ENCODE peak calls at places on chromosomes 16 and 17, in six cellular contexts. I is activated T-cell treated with anti-CD3 and anti-CD28 coated beads, Interleukin-2, amount 50 U/mL, for 48 hours; G is AG04450; Z is fibroblast of the conjunctiva; L is NT2/D1; Q is NCI-H1105. M is an unnamed sample.

GRCh38 chr17:41521574-41522261 is 3.0 kb upstream of the KRT15 start:
- DNase-seq in Z (peak), G (peak), L (no peak), Q (no peak), I (no peak), M (no peak)

GRCh38 chr17:46977348-46977747 is 1.7 kb downstream of the RPRML start:
- DNase-seq in I (no peak), G (no peak), Q (peak), L (peak), Z (no peak), M (peak)

GRCh38 chr17:76202516-76202915 is 37.8 kb downstream of the RNF157 start:
- DNase-seq in G (no peak), I (no peak), Z (no peak), Q (no peak), L (no peak), M (no peak)

GRCh38 chr17:80422981-80423380 is 8.0 kb downstream of the ENDOV start:
- DNase-seq in Q (no peak), I (no peak), G (no peak), L (no peak), Z (no peak), M (no peak)

GRCh38 chr17:45101883-45102811 is 30.2 kb downstream of the PLCD3 start:
- DNase-seq in G (no peak), I (no peak), Z (no peak), L (no peak), Q (no peak), M (no peak)

GRCh38 chr16:86735727-86736126 is 157.4 kb downstream of the FOXL1 start:
- DNase-seq in Q (no peak), I (no peak), Z (no peak), G (no peak), L (no peak), M (no peak)

GRCh38 chr17:49996495-49997255 is 1.7 kb upstream of the DLX3 start:
- DNase-seq in L (no peak), Z (no peak), Q (peak), G (no peak), I (peak), M (no peak)

GRCh38 chr17:73624496-73624988 is 19.7 kb downstream of the SDK2 start:
- DNase-seq in L (no peak), Z (no peak), G (no peak), I (no peak), Q (no peak), M (no peak)

GRCh38 chr16:13798211-13798610 is 121.7 kb upstream of the ERCC4 start:
- DNase-seq in G (no peak), Z (no peak), L (no peak), I (no peak), Q (no peak), M (no peak)

GRCh38 chr17:47914296-47914948 is 18.4 kb downstream of the SP2 start:
- DNase-seq in G (no peak), L (no peak), I (no peak), Q (no peak), Z (no peak), M (no peak)

GRCh38 chr17:4786111-4786491 is at the start of gene VMO1:
- DNase-seq in Z (no peak), I (peak), Q (no peak), G (no peak), L (no peak), M (no peak)

GRCh38 chr16:598823-599739 is 9.2 kb downstream of the RAB40C start:
- DNase-seq in Q (no peak), L (no peak), G (no peak), Z (no peak), I (no peak), M (no peak)

GRCh38 chr17:5585814-5586558 is 1.7 kb upstream of the NLRP1 start:
- DNase-seq in Q (peak), G (no peak), Z (no peak), L (no peak), I (no peak), M (no peak)

GRCh38 chr17:60256174-60256573 is 106.4 kb downstream of the CA4 start:
- DNase-seq in I (no peak), G (no peak), Z (no peak), Q (no peak), L (no peak), M (no peak)

GRCh38 chr17:62968445-62968923 is 2.4 kb downstream of the TANC2 start:
- DNase-seq in I (peak), L (peak), Q (peak), G (peak), Z (peak), M (peak)

GRCh38 chr17:78828470-78829185 is 12.0 kb downstream of the USP36 start:
- DNase-seq in G (peak), I (no peak), Q (no peak), L (no peak), Z (peak), M (no peak)

GRCh38 chr17:27384261-27384701 is 72.0 kb upstream of the KSR1 start:
- DNase-seq in Z (peak), G (peak), L (no peak), Q (no peak), I (no peak), M (no peak)

GRCh38 chr17:69344939-69345338 is 18.0 kb upstream of the ABCA5 start:
- DNase-seq in L (no peak), G (no peak), Q (no peak), I (no peak), Z (no peak), M (no peak)

GRCh38 chr16:82651921-82652601 is 25.3 kb downstream of the CDH13 start:
- DNase-seq in L (no peak), Z (no peak), Q (no peak), G (no peak), I (no peak), M (no peak)

GRCh38 chr16:16798504-16798903 is 419.6 kb downstream of the NPIPA7 start:
- DNase-seq in G (no peak), Z (no peak), L (no peak), Q (no peak), I (no peak), M (no peak)

GRCh38 chr16:87855852-87856715 is 13.2 kb downstream of the SLC7A5 start:
- DNase-seq in I (peak), Q (no peak), L (no peak), G (no peak), Z (no peak), M (no peak)

GRCh38 chr17:18859256-18859655 is 1.3 kb downstream of the PRPSAP2 start:
- DNase-seq in I (no peak), Q (no peak), Z (no peak), L (no peak), G (no peak), M (no peak)

GRCh38 chr17:189444-189843 is 8.0 kb upstream of the DOC2B start:
- DNase-seq in Z (no peak), Q (no peak), L (no peak), G (no peak), I (no peak), M (no peak)

GRCh38 chr16:50697881-50698767 is 4.7 kb downstream of the NOD2 start:
- DNase-seq in L (no peak), Q (no peak), I (peak), G (no peak), Z (no peak), M (no peak)

GRCh38 chr16:27216297-27216885 is 13.1 kb downstream of the KDM8 start:
- DNase-seq in Z (no peak), G (no peak), Q (no peak), L (no peak), I (no peak), M (no peak)

GRCh38 chr17:44559288-44560249 is 2.3 kb downstream of the FZD2 start:
- DNase-seq in G (no peak), Q (no peak), Z (no peak), L (no peak), I (no peak), M (no peak)

GRCh38 chr17:77391668-77392375 is 251.1 kb downstream of the SEC14L1 start:
- DNase-seq in Q (no peak), L (no peak), G (peak), Z (peak), I (peak), M (no peak)

GRCh38 chr17:81453712-81454111 is 58.5 kb downstream of the BAHCC1 start:
- DNase-seq in L (no peak), Q (no peak), Z (no peak), G (no peak), I (peak), M (no peak)

GRCh38 chr16:27436065-27436464 is 34.1 kb downstream of the IL21R start:
- DNase-seq in G (no peak), Q (no peak), L (no peak), I (no peak), Z (no peak), M (no peak)

GRCh38 chr17:34261568-34261967 is 6.5 kb downstream of the CCL2 start:
- DNase-seq in I (peak), Q (no peak), L (no peak), G (no peak), Z (no peak), M (no peak)

GRCh38 chr17:74763565-74764387 is 12.4 kb downstream of the NAT9 start:
- DNase-seq in L (no peak), G (no peak), Z (no peak), I (no peak), Q (no peak), M (no peak)

GRCh38 chr16:3027488-3027795 is 3.6 kb downstream of the THOC6 start:
- DNase-seq in Z (no peak), I (no peak), G (no peak), Q (no peak), L (no peak), M (no peak)

GRCh38 chr17:45127209-45127582 is 5.1 kb downstream of the PLCD3 start:
- DNase-seq in Z (no peak), G (no peak), Q (no peak), L (no peak), I (no peak), M (no peak)

GRCh38 chr16:82263456-82264159 is 93.6 kb upstream of the MPHOSPH6 start:
- DNase-seq in L (peak), Z (peak), I (peak), G (peak), Q (peak), M (peak)

GRCh38 chr17:5413682-5414081 is 5.8 kb downstream of the NUP88 start:
- DNase-seq in I (no peak), G (peak), L (no peak), Z (peak), Q (no peak), M (no peak)

GRCh38 chr17:77817953-77818352 is 140.6 kb upstream of the TNRC6C start:
- DNase-seq in L (peak), Q (no peak), I (no peak), Z (no peak), G (no peak), M (no peak)

GRCh38 chr16:68590201-68590994 is 51.3 kb downstream of the ZFP90 start:
- DNase-seq in G (no peak), Z (peak), Q (peak), L (peak), I (peak), M (peak)

GRCh38 chr17:63855185-63855584 is 12.7 kb upstream of the SMARCD2 start:
- DNase-seq in Q (no peak), Z (no peak), G (no peak), I (no peak), L (no peak), M (no peak)

GRCh38 chr16:2040031-2040430 is 7.6 kb downstream of the NTHL1 start:
- DNase-seq in Z (no peak), Q (no peak), L (no peak), G (no peak), I (no peak), M (no peak)